ENCODE peak calls at places on chromosomes 1 and 21, in four cellular contexts. S, Z, D and T are unnamed samples.

GRCh38 chr1:60972841-60973364 is 109.5 kb upstream of the NFIA start:
- DNase-seq in D (peak; percentile 75), Z (peak; percentile 62), S (no peak), T (no peak)

GRCh38 chr1:34803770-34804169 is 11.0 kb downstream of the GJA4 start:
- DNase-seq in Z (no peak), S (no peak), D (no peak), T (no peak)

GRCh38 chr1:51410568-51411460 is 80.5 kb upstream of the TTC39A start:
- DNase-seq in S (no peak), D (peak; percentile 48), Z (no peak), T (no peak)

GRCh38 chr1:5744911-5745431 is 247.3 kb downstream of the NPHP4 start:
- DNase-seq in D (no peak), Z (no peak), S (no peak), T (no peak)

GRCh38 chr1:221832617-221833016 is 90.7 kb upstream of the DUSP10 start:
- DNase-seq in Z (no peak), S (no peak), D (no peak), T (no peak)

GRCh38 chr1:12595839-12596821 is 21.9 kb downstream of the DHRS3 start:
- DNase-seq in S (peak; percentile 89), Z (no peak), D (no peak), T (no peak)

GRCh38 chr1:203287109-203287893 is 18.0 kb upstream of the BTG2 start:
- DNase-seq in Z (peak; percentile 80), D (no peak), S (no peak), T (no peak)

GRCh38 chr1:88284066-88284465 is 400.0 kb upstream of the PKN2 start:
- DNase-seq in S (no peak), Z (no peak), D (no peak), T (no peak)

GRCh38 chr1:232319106-232319505 is 310.8 kb downstream of the SIPA1L2 start:
- DNase-seq in S (no peak), Z (no peak), D (no peak), T (no peak)

GRCh38 chr1:112882271-112882744 is 73.7 kb downstream of the SLC16A1 start:
- DNase-seq in D (no peak), S (no peak), Z (no peak), T (no peak)

GRCh38 chr1:184836934-184837698 is 82.5 kb upstream of the EDEM3 start:
- DNase-seq in Z (no peak), S (no peak), D (no peak), T (no peak)
- TF ChIP-seq ELF4 in Z (no peak), S (no peak), D (no peak), T (no peak)

GRCh38 chr1:156260896-156261295 is 13.0 kb upstream of the PAQR6 start:
- DNase-seq in S (no peak), Z (no peak), D (no peak), T (no peak)
- TF ChIP-seq SP1 in S (no peak), Z (no peak), D (no peak), T (no peak)

GRCh38 chr1:65170511-65171142 is 22.6 kb downstream of the AK4 start:
- DNase-seq in D (no peak), Z (no peak), S (no peak), T (no peak)
- TF ChIP-seq ELF4 in D (no peak), Z (no peak), S (no peak), T (no peak)

GRCh38 chr1:69328186-69328585 is 239.5 kb upstream of the LRRC7 start:
- DNase-seq in S (no peak), D (no peak), Z (no peak), T (no peak)
- TF ChIP-seq SP1 in S (no peak), D (no peak), Z (no peak), T (no peak)

GRCh38 chr1:162973381-162973795 is 95.8 kb upstream of the RGS4 start:
- DNase-seq in S (no peak), D (no peak), Z (no peak), T (no peak)

GRCh38 chr1:162972768-162973167 is 96.4 kb upstream of the RGS4 start:
- DNase-seq in Z (no peak), D (no peak), S (no peak), T (no peak)

GRCh38 chr1:162977944-162978568 is 91.1 kb upstream of the RGS4 start:
- DNase-seq in Z (no peak), S (no peak), D (no peak), T (no peak)

GRCh38 chr1:162974810-162975209 is 94.4 kb upstream of the RGS4 start:
- DNase-seq in Z (no peak), S (no peak), D (no peak), T (no peak)

GRCh38 chr1:162976628-162977027 is 92.5 kb upstream of the RGS4 start:
- DNase-seq in S (no peak), D (no peak), Z (no peak), T (no peak)
- TF ChIP-seq ELF4 in S (no peak), D (no peak), Z (no peak), T (no peak)

GRCh38 chr21:14358775-14359174 is 24.2 kb downstream of the HSPA13 start:
- DNase-seq in Z (no peak), S (no peak), D (no peak), T (no peak)
- TF ChIP-seq SP1 in Z (no peak), S (no peak), D (no peak), T (no peak)

GRCh38 chr1:23446644-23447310 is 22.2 kb upstream of the TCEA3 start:
- DNase-seq in Z (no peak), S (no peak), D (no peak), T (no peak)
- TF ChIP-seq ELF4 in Z (no peak), S (no peak), D (no peak), T (no peak)

DNA sequence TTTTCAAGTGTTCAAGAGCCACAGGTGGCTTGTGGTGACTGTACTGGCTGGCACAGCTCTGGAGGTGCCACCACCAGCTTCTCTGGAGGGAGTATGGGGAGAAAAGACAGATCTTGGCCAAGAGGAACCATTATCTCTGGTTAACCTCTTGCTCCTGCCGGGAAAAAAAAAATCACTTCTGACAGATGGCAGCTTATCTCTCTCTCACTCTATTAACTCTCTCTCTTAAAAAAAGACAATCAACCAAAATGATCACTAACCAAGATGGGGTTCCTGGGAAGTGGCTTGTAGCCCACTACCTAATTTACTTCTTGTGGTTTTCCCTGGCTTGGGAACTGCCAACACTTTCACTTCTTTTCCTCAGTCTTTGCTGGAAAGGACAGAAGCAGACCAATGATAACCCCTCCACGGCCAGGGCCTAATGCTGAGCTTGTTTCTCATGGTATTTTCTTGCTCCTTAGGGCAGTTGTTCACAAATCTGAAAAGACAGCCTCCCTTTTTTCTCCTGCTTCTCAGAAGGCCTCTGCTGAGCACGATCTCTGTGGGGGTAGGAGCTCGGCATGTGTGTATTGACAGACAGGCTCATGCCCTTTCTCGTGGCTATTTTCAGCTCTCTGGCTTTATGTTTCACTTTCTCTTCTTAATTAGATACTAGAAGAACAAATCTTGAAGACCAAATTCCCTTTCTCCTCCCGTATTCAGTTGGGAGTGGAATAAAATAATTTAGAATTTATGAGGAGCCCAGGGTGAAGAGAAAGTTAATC is 950 bp upstream of the RIIAD1 start:
- DNase-seq in Z (no peak), S (no peak), D (no peak), T (no peak)
- TF ChIP-seq SP1 in Z (no peak), S (no peak), D (no peak), T (no peak)

DNA sequence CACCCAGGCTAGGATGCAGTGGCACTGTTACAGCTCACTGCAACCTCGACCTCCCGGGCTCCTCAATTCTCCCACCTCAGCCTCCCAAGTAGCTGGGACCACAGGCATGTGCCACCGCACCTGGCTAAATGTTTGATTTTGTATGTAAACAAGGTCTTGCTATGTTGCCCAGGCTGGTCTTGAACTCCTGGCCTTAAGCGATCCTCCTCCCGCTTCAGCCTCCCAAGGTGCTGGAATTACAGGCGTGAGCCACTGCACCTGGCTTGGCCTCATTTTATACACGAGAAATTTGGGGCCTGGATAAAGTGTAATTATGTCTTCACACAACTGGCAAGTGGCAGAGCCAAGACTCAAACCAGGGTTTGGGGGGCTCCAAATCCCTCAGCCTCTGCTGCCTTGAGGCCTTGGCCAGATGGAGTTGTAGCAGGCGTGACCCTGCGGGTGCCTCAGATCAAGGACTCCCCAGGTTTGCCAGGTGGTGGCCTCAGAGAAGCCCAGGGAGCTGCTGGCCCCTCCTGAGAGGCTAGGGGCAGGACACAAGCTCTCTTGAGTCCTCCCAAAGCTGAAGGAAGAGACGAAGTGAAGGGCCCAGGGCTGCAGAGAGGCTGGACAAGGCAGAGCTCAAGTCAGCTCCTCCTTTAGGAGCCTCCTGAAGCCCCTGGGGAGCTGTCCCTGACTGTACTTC is 61.7 kb downstream of the MDM4 start:
- DNase-seq in S (no peak), D (no peak), Z (no peak), T (no peak)
- TF ChIP-seq ELF4 in S (no peak), D (no peak), Z (no peak), T (no peak)